ENCODE peak calls at places on chromosomes 1 and 21, in six cellular contexts. T is GM23338, U is neural progenitor cell, D is mesenchymal stem cell, M is GM12878, N is IMR-90. L is an unnamed sample.

GRCh38 chr1:223844521-223844961 is 1.2 kb downstream of the TP53BP2 start:
- DNase-seq in U (no peak), D (peak), T (no peak), N (no peak), M (no peak), L (no peak)

GRCh38 chr1:32703479-32704291 is 1.1 kb upstream of the SYNC start:
- DNase-seq in M (no peak), U (peak), N (peak), D (peak), T (peak), L (peak)

GRCh38 chr1:12475158-12475934 is 142.7 kb downstream of the DHRS3 start:
- DNase-seq in N (no peak), M (no peak), U (no peak), D (no peak), T (no peak), L (no peak)

GRCh38 chr1:203673550-203674411 is 47.1 kb downstream of the ATP2B4 start:
- DNase-seq in N (peak), D (peak), T (peak), U (no peak), M (no peak), L (peak)

GRCh38 chr21:29077651-29078090 is 4.2 kb upstream of the CCT8 start:
- DNase-seq in T (peak), D (no peak), N (peak), U (no peak), M (peak), L (no peak)

GRCh38 chr1:179195374-179195773 is 34.1 kb downstream of the ABL2 start:
- DNase-seq in U (no peak), D (no peak), N (no peak), T (no peak), M (no peak), L (no peak)

GRCh38 chr1:91997607-91998195 is 32.1 kb upstream of the EPHX4 start:
- DNase-seq in M (peak), N (peak), U (peak), T (peak), D (peak), L (peak)

GRCh38 chr21:41598561-41599511 is 90.9 kb upstream of the TMPRSS2 start:
- DNase-seq in U (no peak), T (no peak), M (no peak), D (no peak), N (no peak), L (no peak)

GRCh38 chr1:117674521-117675400 is 68.9 kb downstream of the TENT5C start:
- DNase-seq in M (no peak), D (no peak), T (no peak), U (no peak), N (peak), L (no peak)

GRCh38 chr1:29805896-29806160 is 569.5 kb downstream of the PTPRU start:
- DNase-seq in N (no peak), M (no peak), D (no peak), T (no peak), U (no peak), L (no peak)

GRCh38 chr1:94301186-94301585 is 63.8 kb upstream of the ARHGAP29 start:
- DNase-seq in D (no peak), N (no peak), U (no peak), M (no peak), T (no peak), L (no peak)

GRCh38 chr1:101244842-101245574 is 8.2 kb downstream of the S1PR1 start:
- DNase-seq in M (no peak), N (no peak), T (no peak), U (no peak), D (no peak), L (no peak)

GRCh38 chr21:21175798-21176334 is 177.7 kb downstream of the NCAM2 start:
- DNase-seq in T (no peak), M (no peak), D (no peak), U (no peak), N (no peak), L (no peak)

GRCh38 chr1:171576144-171576543 is 45.9 kb upstream of the MYOCOS start:
- DNase-seq in N (no peak), U (no peak), M (no peak), D (no peak), T (no peak), L (no peak)

GRCh38 chr1:40834968-40835545 is 27.1 kb downstream of the CITED4 start:
- DNase-seq in U (no peak), M (no peak), D (no peak), N (peak), T (peak), L (no peak)

GRCh38 chr1:19124273-19124672 is 85.8 kb downstream of the UBR4 start:
- DNase-seq in M (no peak), D (no peak), N (no peak), T (no peak), U (no peak), L (no peak)

GRCh38 chr1:172467446-172467845 is 23.6 kb upstream of the PIGC start:
- DNase-seq in U (no peak), N (no peak), M (no peak), T (no peak), D (no peak), L (no peak)

GRCh38 chr1:31995263-31995662 is 18.4 kb upstream of the KHDRBS1 start:
- DNase-seq in T (no peak), M (no peak), D (no peak), U (no peak), N (no peak), L (no peak)

GRCh38 chr1:111735858-111736544 is 3.2 kb downstream of the INKA2 start:
- DNase-seq in T (peak), U (peak), N (peak), D (peak), M (no peak), L (no peak)

GRCh38 chr1:17743925-17744324 is 11.2 kb upstream of the ACTL8 start:
- DNase-seq in D (no peak), M (no peak), N (no peak), U (no peak), T (no peak), L (no peak)

GRCh38 chr1:154941332-154941995 is 4.9 kb upstream of the PMVK start:
- DNase-seq in T (peak), N (no peak), D (peak), U (peak), M (no peak), L (no peak)

GRCh38 chr1:248756151-248756550 is 592 bp upstream of the LYPD8 start:
- DNase-seq in U (no peak), D (no peak), M (no peak), T (no peak), N (no peak), L (no peak)

GRCh38 chr1:219317762-219318353 is 144.2 kb downstream of the LYPLAL1 start:
- DNase-seq in D (peak), T (peak), U (peak), N (no peak), M (no peak), L (no peak)

GRCh38 chr1:179230251-179230650 is 774 bp upstream of the ABL2 start:
- DNase-seq in U (no peak), D (peak), N (peak), M (no peak), T (no peak), L (peak)

GRCh38 chr1:64891440-64891815 is 74.9 kb downstream of the JAK1 start:
- DNase-seq in N (peak), M (no peak), D (peak), T (no peak), U (no peak), L (no peak)

GRCh38 chr1:12539705-12540579 is 78.1 kb downstream of the DHRS3 start:
- DNase-seq in M (no peak), T (peak), U (peak), D (peak), N (peak), L (peak)

GRCh38 chr1:1677718-1678580 is 14.6 kb downstream of the SLC35E2B start:
- DNase-seq in D (no peak), M (peak), N (no peak), T (peak), U (no peak), L (no peak)

GRCh38 chr1:30677471-30677870 is 45.9 kb downstream of the MATN1 start:
- DNase-seq in N (no peak), U (no peak), D (no peak), M (no peak), T (no peak), L (peak)

GRCh38 chr1:1175221-1176062 is 1.8 kb downstream of the TTLL10 start:
- DNase-seq in U (no peak), D (no peak), M (no peak), N (no peak), T (peak), L (no peak)

GRCh38 chr1:234649432-234650081 is 39.6 kb upstream of the IRF2BP2 start:
- DNase-seq in M (no peak), U (no peak), T (no peak), N (no peak), D (no peak), L (peak)
- H3K4me2 ChIP-seq in M (no peak), U (no peak), T (no peak), N (no peak), D (no peak), L (peak)

GRCh38 chr1:79010589-79010988 is 4.1 kb upstream of the ADGRL4 start:
- DNase-seq in T (no peak), N (no peak), M (no peak), D (no peak), U (no peak), L (no peak)
- H2AFZ ChIP-seq in T (no peak), N (no peak), M (no peak), D (no peak), U (no peak), L (no peak)

DNA sequence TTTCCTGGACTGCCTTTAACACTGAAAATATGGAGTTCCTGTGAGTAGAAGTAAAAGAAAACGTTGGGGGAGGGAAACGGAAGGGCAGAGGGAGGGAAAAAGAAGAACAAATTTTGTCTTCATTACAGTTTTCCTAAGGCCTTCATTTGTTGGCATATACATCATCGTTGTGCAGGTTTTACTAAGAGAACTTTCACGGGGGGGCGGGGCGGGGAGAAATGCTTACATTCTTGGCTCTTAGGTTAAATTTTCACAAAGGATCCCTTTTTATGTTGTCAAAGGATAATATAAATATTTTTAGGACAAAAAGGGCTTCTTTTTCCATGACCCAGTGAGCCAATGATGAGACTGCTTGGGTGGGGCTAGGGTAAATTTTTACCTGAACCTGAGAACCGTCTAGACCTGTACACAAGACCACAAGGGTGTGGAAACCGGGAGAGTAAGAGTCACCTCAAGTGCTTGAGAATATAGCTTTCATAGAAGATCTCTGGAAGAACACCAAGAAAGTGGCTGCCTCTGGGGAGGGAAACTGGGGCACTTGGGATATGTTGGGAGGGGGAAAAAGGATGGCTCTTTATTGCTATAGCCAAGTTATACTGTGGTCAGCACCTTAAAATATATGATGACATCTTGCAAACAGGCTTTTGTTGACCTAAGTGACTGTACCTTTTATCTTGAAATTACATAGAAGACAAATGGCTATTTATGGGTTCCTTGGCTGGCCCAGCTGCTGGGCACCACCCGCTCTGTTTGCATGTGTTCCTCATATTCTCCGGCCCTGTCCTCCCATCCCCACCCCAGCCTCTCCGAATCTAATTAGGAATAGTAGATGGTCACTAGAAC is 2.0 kb upstream of the UTP25 start:
- DNase-seq in M (no peak), T (no peak), D (no peak), U (no peak), N (no peak), L (peak)
- H3K4me2 ChIP-seq in M (no peak), T (no peak), D (no peak), U (no peak), N (no peak), L (peak)

DNA sequence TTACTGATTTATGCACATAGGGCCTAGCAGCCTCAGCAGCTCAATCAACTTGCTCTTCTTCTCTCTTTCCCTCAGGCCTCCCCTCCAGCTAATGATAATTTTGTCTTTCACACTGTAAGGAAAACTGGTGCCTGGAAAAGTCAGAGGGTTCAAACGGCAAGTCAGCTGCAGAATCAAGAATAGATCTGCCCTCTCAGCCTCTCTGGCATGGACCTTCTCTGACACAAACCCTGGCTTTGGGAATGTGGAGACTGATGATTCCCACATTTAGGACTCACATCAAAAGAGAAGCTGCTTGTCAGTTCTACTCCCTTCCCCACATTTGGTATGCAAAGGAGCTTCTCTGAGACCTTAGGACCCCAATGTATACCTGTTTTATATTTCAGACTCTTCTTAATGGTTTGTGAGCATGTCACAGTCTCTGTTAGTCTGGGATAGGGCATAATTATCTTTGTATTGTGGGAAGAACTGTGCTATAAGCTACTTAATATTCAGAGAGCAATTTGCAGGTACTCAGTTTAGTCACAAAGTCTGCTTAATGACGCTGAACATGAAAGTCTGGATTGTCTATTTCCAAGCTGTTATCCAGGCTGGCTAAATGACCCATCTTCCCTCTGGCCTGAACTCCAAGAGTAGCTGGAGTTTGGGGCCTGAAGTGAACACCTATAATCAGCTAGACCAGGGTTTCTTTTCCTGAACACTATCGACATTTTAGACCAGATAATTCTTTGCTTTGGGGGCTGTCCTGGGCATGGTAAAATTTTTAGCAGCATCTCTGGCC is 52.2 kb upstream of the DIPK1A start:
- DNase-seq in U (no peak), M (no peak), N (no peak), T (no peak), D (no peak), L (no peak)
- H2AFZ ChIP-seq in U (no peak), M (peak), N (no peak), T (no peak), D (no peak), L (no peak)

DNA sequence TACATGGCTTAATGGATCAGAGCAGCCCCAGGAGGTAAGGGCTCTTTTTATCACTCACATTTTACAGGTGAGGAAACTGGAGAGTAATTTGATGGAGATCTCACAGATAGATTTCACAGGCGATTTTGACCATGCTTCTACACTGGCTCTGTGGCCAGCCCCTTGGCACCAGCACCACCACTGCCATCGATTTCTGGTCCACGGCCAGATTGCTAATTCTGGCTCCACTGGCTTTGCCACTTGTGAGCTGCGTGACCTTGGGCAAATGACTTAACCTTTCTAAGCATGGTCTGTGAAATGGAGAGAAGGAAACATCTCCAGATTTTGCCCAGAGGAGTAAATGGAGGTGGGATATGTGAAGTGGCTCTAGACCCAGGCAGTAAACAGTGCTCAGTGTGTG is 32.6 kb downstream of the KCNC4 start:
- DNase-seq in U (no peak), M (no peak), N (no peak), T (no peak), D (no peak), L (no peak)
- H3K4me2 ChIP-seq in U (no peak), M (no peak), N (no peak), T (peak), D (no peak), L (no peak)

DNA sequence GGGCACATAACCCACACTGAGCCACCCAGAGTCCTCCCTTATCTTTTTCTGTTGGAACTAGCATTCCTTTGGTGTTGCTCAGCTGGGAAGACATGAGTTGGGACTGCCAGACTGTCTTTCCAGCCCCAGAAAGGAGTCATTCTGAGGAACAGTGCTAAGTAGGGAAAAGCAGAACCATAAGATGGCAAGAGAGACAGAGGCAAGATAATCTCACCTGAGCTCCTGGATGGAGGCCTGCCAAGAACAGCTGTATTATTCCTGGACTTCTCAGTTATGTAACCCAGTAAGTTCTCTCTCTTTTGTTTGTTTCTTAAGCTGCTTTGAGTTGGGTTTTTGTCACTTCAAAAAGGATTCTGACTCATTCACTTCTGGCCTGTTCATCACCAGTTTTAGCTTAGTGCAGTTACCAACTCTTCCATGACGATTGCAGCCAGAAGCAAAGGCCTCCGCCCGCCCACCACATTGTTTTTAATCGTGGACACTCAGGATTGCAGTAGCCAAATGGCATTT is 134.4 kb downstream of the OMA1 start:
- DNase-seq in T (no peak), U (no peak), D (peak), N (peak), M (no peak), L (peak)
- H2AFZ ChIP-seq in T (no peak), U (no peak), D (no peak), N (no peak), M (no peak), L (no peak)

DNA sequence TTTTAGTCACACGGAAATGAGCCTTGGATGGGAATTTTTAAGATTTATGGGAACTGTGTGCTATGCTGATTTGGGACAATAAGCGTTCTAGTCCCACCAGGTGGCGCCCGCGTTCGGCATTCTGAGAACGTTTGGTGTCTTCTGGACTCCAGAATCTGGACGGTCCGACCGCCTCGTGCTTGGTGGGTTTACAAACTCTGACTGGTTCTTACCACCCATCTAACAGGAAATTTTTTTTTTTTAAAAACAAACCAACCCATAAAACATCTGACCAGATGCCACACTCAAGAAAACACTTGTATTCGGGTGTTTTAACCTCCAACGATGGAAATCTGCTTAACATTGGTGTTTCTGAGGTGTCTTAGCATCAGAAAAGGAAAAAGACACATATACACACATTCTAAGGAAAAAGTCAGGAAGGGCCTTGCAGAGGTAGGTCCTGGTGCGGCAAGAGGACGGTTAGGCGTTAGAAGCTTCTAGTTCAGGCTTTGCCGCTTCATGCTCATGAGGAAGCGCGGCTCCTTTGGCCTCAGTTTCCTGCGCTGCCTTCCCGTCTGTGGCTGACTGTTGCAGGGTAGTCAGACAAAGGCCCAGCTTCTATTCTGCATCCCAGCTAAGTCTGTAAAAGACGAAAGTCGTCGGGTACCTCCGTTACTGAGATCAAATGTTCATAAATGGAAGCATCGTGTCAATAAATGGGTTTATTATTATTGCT is 814 bp upstream of the DYRK3 start:
- DNase-seq in M (no peak), T (peak), U (peak), D (peak), N (peak), L (peak)
- H3K4me2 ChIP-seq in M (peak), T (peak), U (peak), D (peak), N (peak), L (peak)

GRCh38 chr1:59670662-59671061 is 144.1 kb upstream of the HOOK1 start:
- DNase-seq in D (no peak), U (no peak), T (no peak), M (no peak), N (no peak), L (no peak)

GRCh38 chr1:59667020-59667419 is 147.7 kb upstream of the HOOK1 start:
- DNase-seq in U (no peak), N (no peak), M (no peak), D (no peak), T (no peak), L (no peak)

GRCh38 chr1:59671953-59672305 is 142.8 kb upstream of the HOOK1 start:
- DNase-seq in T (no peak), M (no peak), U (no peak), N (no peak), D (no peak), L (no peak)

GRCh38 chr1:59671066-59671952 is 143.4 kb upstream of the HOOK1 start:
- DNase-seq in D (no peak), U (no peak), N (no peak), M (no peak), T (peak), L (no peak)

DNA sequence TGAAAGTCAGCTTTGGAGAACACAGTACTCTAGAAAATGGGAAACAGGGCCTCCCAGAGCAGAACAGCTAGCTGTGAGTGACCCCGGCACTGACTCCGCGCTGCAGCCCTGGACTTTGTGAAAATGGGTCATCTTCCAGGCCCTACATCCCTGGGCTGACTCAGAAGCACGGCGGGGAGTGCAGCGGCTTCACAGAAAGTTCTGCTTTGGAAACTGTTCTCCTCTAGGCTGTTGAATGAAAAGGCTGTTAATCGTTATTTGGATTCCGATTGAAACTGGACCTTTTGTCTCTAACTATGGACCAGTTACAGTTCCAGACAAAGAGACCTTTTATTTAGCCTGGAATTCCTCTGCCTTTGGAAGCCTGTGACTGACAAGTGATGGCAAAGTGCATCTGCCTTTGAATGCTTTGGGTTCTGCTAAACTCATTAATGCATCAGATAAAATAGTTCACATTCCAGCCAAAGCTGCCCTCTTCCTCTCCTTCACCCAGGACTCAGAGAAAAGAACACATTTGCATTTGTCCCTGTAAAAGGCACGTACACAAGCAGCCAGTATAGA is 144.9 kb upstream of the HOOK1 start:
- DNase-seq in N (peak), T (peak), M (no peak), U (peak), D (peak), L (peak)
- H2AFZ ChIP-seq in N (peak), T (no peak), M (no peak), U (no peak), D (no peak), L (peak)

L was measured in mammary epithelial cell.